ENCODE peak calls at places on chromosomes 5 and 9, in nine cellular contexts. V is fibroblast of mammary gland; Q is M059J; I is omental fat pad; T is small intestine; P is stimulated activated CD8-positive, alpha-beta memory T cell treated with anti-CD3 and anti-CD28 coated beads, Interleukin-4, amount 100 ng/mL, for 1 hour; X is right atrium auricular region; Y is pons; J is heart left ventricle. O is an unnamed sample.

GRCh38 chr5:126972062-126972895 is 58.1 kb downstream of the MARCHF3 start:
- DNase-seq in Q (no peak), I (no peak), P (no peak), X (no peak), V (no peak), T (peak; percentile 74), Y (peak; percentile 73), J (no peak), O (no peak)

GRCh38 chr9:114845373-114845772 is 39.5 kb upstream of the TNFSF15 start:
- DNase-seq in V (no peak), X (no peak), Q (no peak), P (no peak), J (no peak), Y (no peak), I (no peak), T (no peak), O (no peak)

GRCh38 chr9:128007566-128008138 is 26.9 kb upstream of the EEIG1 start:
- DNase-seq in J (peak; percentile 40), Y (peak; percentile 82), Q (peak; percentile 96), T (peak; percentile 84), P (peak; percentile 85), X (peak; percentile 71), I (no peak), V (peak; percentile 64), O (no peak)

GRCh38 chr9:110180386-110180712 is 27.6 kb downstream of the C9orf152 start:
- DNase-seq in X (no peak), Y (no peak), Q (no peak), T (no peak), I (no peak), J (no peak), V (no peak), P (no peak), O (no peak)

GRCh38 chr5:111223790-111224560 is at the start of gene CAMK4:
- DNase-seq in Q (peak; percentile 68), Y (peak; percentile 31), T (peak; percentile 32), V (peak; percentile 66), P (peak; percentile 66), X (no peak), J (peak; percentile 54), I (no peak), O (peak; percentile 83)

GRCh38 chr9:22040760-22041159 is 31.7 kb upstream of the CDKN2B start:
- DNase-seq in P (no peak), I (no peak), Q (peak; percentile 88), T (peak; percentile 9), X (no peak), V (peak; percentile 87), Y (no peak), J (no peak), O (no peak)

GRCh38 chr5:82749453-82749852 is 327.7 kb downstream of the TMEM167A start:
- DNase-seq in P (no peak), J (no peak), Q (peak; percentile 7), Y (peak; percentile 94), T (no peak), V (no peak), I (no peak), X (no peak), O (no peak)

GRCh38 chr5:150152636-150153462 is 2.8 kb downstream of the PDGFRB start:
- DNase-seq in Y (no peak), J (no peak), T (no peak), V (peak; percentile 64), P (no peak), X (no peak), Q (no peak), I (no peak), O (no peak)

GRCh38 chr9:34197756-34198711 is 19.2 kb downstream of the UBAP1 start:
- DNase-seq in X (no peak), V (no peak), P (no peak), J (no peak), I (no peak), Q (peak; percentile 21), T (no peak), Y (no peak), O (no peak)

GRCh38 chr5:72658767-72659540 is 151.7 kb upstream of the ZNF366 start:
- DNase-seq in J (no peak), X (no peak), P (no peak), V (peak; percentile 20), Y (no peak), I (no peak), T (no peak), Q (no peak), O (no peak)

GRCh38 chr5:1568201-1568979 is 44.6 kb upstream of the LPCAT1 start:
- DNase-seq in V (peak; percentile 91), T (peak; percentile 80), Y (no peak), Q (peak; percentile 95), X (no peak), I (no peak), J (no peak), P (no peak), O (no peak)

GRCh38 chr5:160787247-160787646 is 64.8 kb downstream of the ATP10B start:
- DNase-seq in Q (peak; percentile 22), I (no peak), J (no peak), P (no peak), X (no peak), V (no peak), Y (no peak), T (peak; percentile 81), O (no peak)

GRCh38 chr5:94908889-94909480 is 290.5 kb downstream of the SLF1 start:
- DNase-seq in Q (peak; percentile 29), X (no peak), Y (peak; percentile 37), J (no peak), T (peak; percentile 31), P (no peak), V (peak; percentile 60), I (no peak), O (no peak)

GRCh38 chr5:5772202-5772601 is 349.7 kb downstream of the ICE1 start:
- DNase-seq in T (no peak), P (no peak), Y (no peak), X (no peak), J (no peak), I (no peak), Q (no peak), V (no peak), O (no peak)

GRCh38 chr5:12322042-12322441 is 417.8 kb upstream of the CTNND2 start:
- DNase-seq in Q (peak; percentile 54), P (no peak), T (no peak), I (no peak), V (no peak), Y (no peak), X (no peak), J (no peak), O (no peak)

GRCh38 chr9:93813687-93814560 is 141.2 kb downstream of the BARX1 start:
- DNase-seq in V (no peak), T (no peak), I (no peak), P (no peak), X (no peak), Q (no peak), Y (no peak), J (no peak), O (no peak)

GRCh38 chr9:126953089-126953809 is 38.7 kb downstream of the RALGPS1 start:
- DNase-seq in I (no peak), T (no peak), Y (no peak), X (no peak), J (no peak), V (peak; percentile 66), P (no peak), Q (no peak), O (no peak)

GRCh38 chr5:96699186-96699820 is 37.1 kb downstream of the CAST start:
- DNase-seq in V (peak; percentile 49), Y (peak; percentile 56), J (no peak), Q (no peak), I (no peak), T (no peak), P (no peak), X (no peak), O (no peak)

GRCh38 chr9:112012026-112012902 is 115.7 kb downstream of the UGCG start:
- DNase-seq in X (peak; percentile 81), T (peak; percentile 88), P (no peak), Y (peak; percentile 82), V (peak; percentile 96), Q (peak; percentile 99), I (peak; percentile 45), J (peak; percentile 77), O (peak; percentile 73)

GRCh38 chr9:129125478-129125877 is 14.3 kb downstream of the PTPA start:
- DNase-seq in Q (peak; percentile 88), J (no peak), P (no peak), V (peak; percentile 99), X (no peak), Y (no peak), I (no peak), T (no peak), O (no peak)

GRCh38 chr9:136793063-136793946 is 2.2 kb downstream of the TMEM141 start:
- DNase-seq in Y (no peak), Q (no peak), P (no peak), T (peak; percentile 68), I (no peak), J (peak; percentile 38), X (no peak), V (no peak), O (no peak)

GRCh38 chr9:89418112-89418872 is 79.6 kb downstream of the SEMA4D start:
- DNase-seq in V (no peak), P (no peak), Y (no peak), T (no peak), J (no peak), Q (no peak), I (no peak), X (no peak), O (no peak)

GRCh38 chr5:64690417-64691151 is at the start of gene SHISAL2B:
- DNase-seq in J (no peak), V (peak; percentile 6), X (no peak), T (no peak), P (no peak), Q (peak; percentile 27), I (no peak), Y (no peak), O (peak; percentile 1)

GRCh38 chr9:24912767-24913166 is 367.1 kb upstream of the IZUMO3 start:
- DNase-seq in X (no peak), Q (peak; percentile 5), I (no peak), T (no peak), Y (no peak), V (no peak), P (no peak), J (no peak), O (no peak)

GRCh38 chr5:35640623-35641022 is 23.0 kb downstream of the SPEF2 start:
- DNase-seq in V (peak; percentile 27), J (no peak), I (no peak), Y (no peak), Q (no peak), T (no peak), P (no peak), X (no peak), O (no peak)

GRCh38 chr9:134490446-134490845 is 151.2 kb upstream of the COL5A1 start:
- DNase-seq in X (no peak), J (no peak), T (no peak), P (no peak), Y (no peak), Q (no peak), I (no peak), V (no peak), O (no peak)

GRCh38 chr9:86287013-86287412 is 4.7 kb upstream of the ISCA1 start:
- DNase-seq in V (peak; percentile 71), J (no peak), I (no peak), Y (no peak), X (no peak), T (no peak), P (no peak), Q (peak; percentile 31), O (no peak)

GRCh38 chr5:67238191-67238590 is 41.6 kb upstream of the CD180 start:
- DNase-seq in T (no peak), Q (peak; percentile 87), X (no peak), Y (no peak), J (no peak), P (no peak), V (peak; percentile 69), I (no peak), O (no peak)